ENCODE peak calls at places on chromosomes 7 and 10, in ten cellular contexts. F, U, C, A, M, B, R, I, W and D are unnamed samples.

GRCh38 chr7:159136013-159136412 is 8.7 kb downstream of the VIPR2 start:
- DNase-seq in U (no peak), W (no peak), I (no peak), C (no peak), A (no peak), F (no peak), B (no peak), M (no peak), R (no peak), D (no peak)

GRCh38 chr7:27032843-27033242 is 63.0 kb downstream of the HOXA1 start:
- DNase-seq in F (no peak), W (peak; percentile 42), M (peak; percentile 33), C (no peak), A (no peak), B (no peak), I (no peak), U (no peak), R (no peak), D (no peak)

GRCh38 chr7:29160080-29160479 is 13.7 kb upstream of the CPVL start:
- DNase-seq in A (no peak), M (no peak), B (no peak), R (no peak), U (no peak), C (no peak), W (no peak), F (no peak), I (no peak), D (no peak)

GRCh38 chr10:131207176-131207575 is 104.3 kb downstream of the TCERG1L start:
- DNase-seq in B (no peak), I (no peak), A (no peak), C (no peak), M (no peak), F (no peak), R (no peak), W (no peak), U (no peak), D (no peak)

GRCh38 chr7:77823787-77824186 is 25.2 kb downstream of the PHTF2 start:
- DNase-seq in B (no peak), U (no peak), A (no peak), I (no peak), F (no peak), W (no peak), M (no peak), R (no peak), C (no peak), D (no peak)

GRCh38 chr10:1762066-1762465 is 24.7 kb upstream of the ADARB2 start:
- DNase-seq in A (no peak), B (no peak), I (no peak), C (no peak), U (no peak), F (no peak), M (no peak), R (no peak), W (no peak), D (no peak)

GRCh38 chr7:27185708-27186449 is 847 bp upstream of the HOXA11 start:
- DNase-seq in C (no peak), A (peak; percentile 15), W (no peak), I (peak; percentile 54), U (no peak), F (no peak), B (no peak), R (no peak), M (peak; percentile 53), D (no peak)

GRCh38 chr10:87646920-87647319 is 12.8 kb upstream of the PAPSS2 start:
- DNase-seq in M (no peak), B (no peak), R (no peak), C (no peak), F (no peak), W (no peak), U (no peak), A (no peak), I (no peak), D (peak; percentile 14)

GRCh38 chr10:121444515-121444914 is 153.7 kb downstream of the FGFR2 start:
- DNase-seq in B (no peak), I (no peak), M (no peak), C (no peak), U (no peak), W (no peak), A (no peak), R (no peak), F (no peak), D (no peak)

GRCh38 chr10:123988694-123989093 is 97.1 kb upstream of the CPXM2 start:
- DNase-seq in B (no peak), C (no peak), F (no peak), M (no peak), I (no peak), R (no peak), U (no peak), W (no peak), A (no peak), D (no peak)

GRCh38 chr7:105010538-105011523 is 3.2 kb upstream of the KMT2E start:
- DNase-seq in R (no peak), U (no peak), B (no peak), M (peak; percentile 33), C (no peak), F (no peak), W (no peak), I (peak; percentile 58), A (peak; percentile 26), D (no peak)

GRCh38 chr7:139598642-139599041 is 75.2 kb downstream of the CLEC2L start:
- DNase-seq in R (no peak), B (no peak), C (no peak), F (peak; percentile 21), U (no peak), M (no peak), W (no peak), I (peak; percentile 11), A (no peak), D (no peak)

GRCh38 chr7:74038194-74038961 is 10.4 kb downstream of the ELN start:
- DNase-seq in R (no peak), B (no peak), W (no peak), I (no peak), U (no peak), A (peak; percentile 6), M (no peak), F (no peak), C (no peak), D (no peak)

GRCh38 chr10:29735628-29736324 is 101.0 kb upstream of the SVIL start:
- DNase-seq in I (peak; percentile 89), R (peak; percentile 83), U (peak; percentile 71), M (peak; percentile 59), B (peak; percentile 86), C (peak; percentile 73), A (peak; percentile 87), F (peak; percentile 85), W (peak; percentile 80), D (peak; percentile 87)

GRCh38 chr10:50605280-50606270 is 18.2 kb downstream of the SGMS1 start:
- DNase-seq in U (no peak), F (peak; percentile 43), B (no peak), C (no peak), M (peak; percentile 94), W (peak; percentile 83), R (no peak), A (peak; percentile 81), I (peak; percentile 84), D (no peak)

GRCh38 chr10:122374859-122375721 is 582 bp downstream of the PLEKHA1 start:
- DNase-seq in C (peak; percentile 82), A (peak; percentile 60), I (peak; percentile 68), R (peak; percentile 33), F (peak; percentile 50), B (peak; percentile 67), M (peak; percentile 59), U (peak; percentile 84), W (peak; percentile 48), D (peak; percentile 84)

GRCh38 chr10:13743101-13743693 is 156.4 kb downstream of the PRPF18 start:
- DNase-seq in U (no peak), W (no peak), F (peak; percentile 49), A (no peak), I (no peak), B (no peak), C (no peak), R (no peak), M (no peak), D (peak; percentile 7)

GRCh38 chr10:73887038-73888015 is 13.0 kb upstream of the CAMK2G start:
- DNase-seq in F (peak; percentile 84), R (no peak), I (peak; percentile 64), C (no peak), B (no peak), A (peak; percentile 95), W (peak; percentile 82), M (peak; percentile 98), U (no peak), D (no peak)

GRCh38 chr7:27129729-27130539 is 623 bp downstream of the HOXA4 start:
- DNase-seq in I (peak; percentile 36), M (peak; percentile 59), C (no peak), R (no peak), A (peak; percentile 76), W (peak; percentile 59), B (no peak), F (no peak), U (no peak), D (no peak)

GRCh38 chr7:156192921-156193320 is 380.7 kb upstream of the SHH start:
- DNase-seq in M (no peak), U (no peak), R (no peak), F (no peak), I (no peak), A (peak; percentile 85), C (no peak), B (no peak), W (no peak), D (no peak)

GRCh38 chr10:131843881-131844284 is 56.9 kb upstream of the PPP2R2D start:
- DNase-seq in C (no peak), I (no peak), A (no peak), R (no peak), U (no peak), B (no peak), W (no peak), F (no peak), M (no peak), D (no peak)

GRCh38 chr10:79285315-79286185 is 61.7 kb upstream of the PPIF start:
- DNase-seq in M (no peak), C (no peak), W (no peak), B (peak; percentile 43), I (no peak), F (no peak), R (no peak), A (no peak), U (no peak), D (peak; percentile 56)

GRCh38 chr7:106824458-106824857 is 40.6 kb upstream of the PIK3CG start:
- DNase-seq in B (no peak), U (no peak), A (peak; percentile 83), W (peak; percentile 21), R (no peak), I (no peak), C (no peak), M (peak; percentile 61), F (no peak), D (no peak)

GRCh38 chr7:81030472-81030871 is 111.6 kb upstream of the SEMA3C start:
- DNase-seq in M (no peak), F (no peak), B (no peak), W (no peak), U (no peak), A (no peak), I (no peak), R (no peak), C (no peak), D (no peak)

GRCh38 chr7:13794581-13794980 is 194.9 kb downstream of the ETV1 start:
- DNase-seq in U (no peak), I (no peak), W (no peak), C (no peak), F (no peak), A (no peak), R (no peak), M (no peak), B (no peak), D (no peak)

GRCh38 chr7:130990178-130990832 is 256.3 kb upstream of the KLF14 start:
- DNase-seq in F (no peak), I (no peak), U (peak; percentile 56), R (no peak), W (no peak), M (no peak), A (no peak), C (peak; percentile 79), B (no peak), D (no peak)

GRCh38 chr10:103476046-103476768 is 2.8 kb downstream of the CALHM3 start:
- DNase-seq in I (no peak), F (no peak), R (no peak), C (no peak), A (no peak), M (no peak), W (no peak), U (no peak), B (no peak), D (no peak)

GRCh38 chr7:132498319-132498718 is 78.0 kb downstream of the PLXNA4 start:
- DNase-seq in U (no peak), M (no peak), B (no peak), F (no peak), I (no peak), C (no peak), A (no peak), R (no peak), W (no peak), D (no peak)